ENCODE peak calls at places on chromosome 15, in seven cellular contexts. W is BE2C, I is Caco-2, M is neural progenitor cell, R is HCT116, X is brain microvascular endothelial cell, C is tibial artery. D is an unnamed sample. For H3K36me3 and H3K27me3, the result is how much of the 10 kb centered on the place peaks cover.

GRCh38 chr15:83565553-83566159 is 88.3 kb upstream of the ADAMTSL3 start:
- DNase-seq in I (peak), M (peak), W (no peak), R (peak), X (peak), C (no peak), D (peak)

GRCh38 chr15:62896969-62897486 is 145.5 kb upstream of the TPM1 start:
- DNase-seq in M (peak), X (peak), I (peak), W (peak), C (peak), R (peak), D (peak)

GRCh38 chr15:44536298-44536961 is 517 bp upstream of the EIF3J start:
- DNase-seq in X (no peak), C (peak), W (peak), I (peak), M (peak), R (peak), D (no peak)

GRCh38 chr15:57703387-57703786 is 3.1 kb upstream of the POLR2M start:
- DNase-seq in W (no peak), X (no peak), C (no peak), M (no peak), R (no peak), I (no peak), D (no peak)

GRCh38 chr15:69794643-69795461 is 302.9 kb downstream of the TLE3 start:
- DNase-seq in I (no peak), R (peak), M (no peak), X (peak), C (peak), W (no peak), D (peak)

GRCh38 chr15:41782486-41783271 is 8.4 kb downstream of the MAPKBP1 start:
- DNase-seq in R (no peak), W (no peak), X (no peak), M (peak), C (no peak), I (no peak), D (no peak)

GRCh38 chr15:33008284-33009011 is 186.1 kb downstream of the FMN1 start:
- DNase-seq in M (no peak), C (peak), I (no peak), W (no peak), R (no peak), X (peak), D (no peak)

GRCh38 chr15:41215708-41216107 is 14.8 kb downstream of the EXD1 start:
- DNase-seq in I (no peak), C (no peak), M (no peak), R (no peak), W (no peak), X (no peak), D (no peak)

GRCh38 chr15:69838951-69839350 is 258.8 kb downstream of the TLE3 start:
- DNase-seq in W (no peak), I (no peak), M (no peak), X (no peak), C (no peak), R (no peak), D (no peak)

GRCh38 chr15:98787936-98788757 is 139.8 kb downstream of the IGF1R start:
- DNase-seq in W (peak), I (peak), X (no peak), C (no peak), M (peak), R (no peak), D (no peak)

GRCh38 chr15:68817304-68818087 is 3.2 kb downstream of the ANP32A start:
- DNase-seq in C (peak), M (peak), R (no peak), I (peak), X (peak), W (peak), D (peak)

GRCh38 chr15:100807028-100807427 is 72.6 kb upstream of the ALDH1A3 start:
- DNase-seq in X (no peak), I (no peak), R (no peak), W (no peak), C (no peak), M (no peak), D (no peak)

GRCh38 chr15:84799511-84800187 is 17.5 kb upstream of the ALPK3 start:
- DNase-seq in R (no peak), C (no peak), W (no peak), X (no peak), I (no peak), M (no peak), D (no peak)

GRCh38 chr15:98333206-98333605 is 315.1 kb upstream of the IGF1R start:
- DNase-seq in M (no peak), X (no peak), R (no peak), C (no peak), W (no peak), I (no peak), D (no peak)

GRCh38 chr15:55796321-55796965 is 53.5 kb upstream of the PRTG start:
- DNase-seq in C (no peak), W (no peak), M (no peak), I (no peak), X (peak), R (no peak), D (no peak)

GRCh38 chr15:65936317-65936716 is 67.0 kb downstream of the RAB11A start:
- DNase-seq in I (no peak), X (no peak), C (no peak), M (no peak), R (no peak), W (no peak), D (no peak)

GRCh38 chr15:47523669-47524068 is 193.6 kb upstream of the SEMA6D start:
- DNase-seq in M (no peak), R (no peak), I (no peak), C (no peak), X (peak), W (no peak), D (no peak)

GRCh38 chr15:69082556-69082955 is 68.1 kb downstream of the NOX5 start:
- DNase-seq in M (no peak), C (no peak), I (no peak), X (peak), W (no peak), R (no peak), D (no peak)

GRCh38 chr15:58070801-58071418 is 5.4 kb upstream of the ALDH1A2 start:
- DNase-seq in C (peak), R (peak), X (peak), I (peak), W (peak), M (peak), D (peak)

GRCh38 chr15:67372563-67372962 is 118.0 kb downstream of the IQCH start:
- DNase-seq in R (no peak), I (no peak), M (peak), C (no peak), X (no peak), W (no peak), D (no peak)

GRCh38 chr15:93049914-93050534 is 39.0 kb downstream of the RGMA start:
- DNase-seq in M (no peak), C (no peak), R (no peak), X (no peak), I (no peak), W (no peak), D (no peak)
- H3K36me3 ChIP-seq in M (under half), C (under half), R (under half), X (under half), I (under half), W (under half), D (under half)

DNA sequence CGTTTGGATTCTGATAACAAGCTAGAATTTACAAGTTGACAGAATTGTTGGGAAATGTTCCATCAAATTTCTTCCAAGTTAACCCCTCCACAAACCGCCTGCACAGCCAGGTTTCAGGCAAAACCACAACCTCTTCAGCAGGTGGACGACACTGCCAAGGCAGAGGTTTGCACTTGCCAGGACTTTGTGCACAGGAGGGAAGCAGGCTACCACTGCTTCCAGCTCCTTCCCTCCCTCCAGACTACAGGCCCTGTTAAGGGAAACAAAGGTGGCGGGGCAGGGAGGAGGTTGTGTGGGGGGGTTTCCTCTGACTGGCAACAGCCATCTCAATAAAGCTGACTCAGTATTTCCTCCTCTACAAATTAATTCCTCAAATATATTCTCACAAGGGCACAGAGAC is 42.2 kb downstream of the TBC1D2B start:
- DNase-seq in R (no peak), W (no peak), C (no peak), I (no peak), X (no peak), M (no peak), D (no peak)
- H3K4me3 ChIP-seq in R (no peak), W (no peak), C (no peak), I (no peak), X (no peak), M (no peak), D (no peak)

GRCh38 chr15:89367485-89368451 is 33.1 kb upstream of the POLG start:
- DNase-seq in R (no peak), W (peak), I (no peak), M (peak), C (no peak), X (no peak), D (peak)
- H3K27me3 ChIP-seq in R (under half), W (under half), I (under half), M (half or more), C (under half), X (half or more), D (half or more)

GRCh38 chr15:88630798-88631463 is 7.9 kb upstream of the ISG20 start:
- DNase-seq in I (no peak), R (no peak), W (no peak), M (no peak), X (no peak), C (peak), D (no peak)
- H3K36me3 ChIP-seq in I (under half), R (under half), W (half or more), M (under half), X (half or more), C (under half), D (half or more)

GRCh38 chr15:60005352-60006202 is 1.5 kb downstream of the FOXB1 start:
- DNase-seq in C (no peak), R (no peak), M (peak), I (no peak), X (no peak), W (no peak), D (peak)
- H3K4me3 ChIP-seq in C (peak), R (no peak), M (peak), I (peak), X (peak), W (no peak), D (peak)